ENCODE peak calls at places on chromosomes 1 and 21, in four cellular contexts. V, B, Z and F are unnamed samples.

GRCh38 chr1:107277022-107277421 is 136.2 kb downstream of the NTNG1 start:
- DNase-seq in V (no peak), B (peak; percentile 21), Z (peak; percentile 46), F (no peak)

GRCh38 chr1:161084205-161084988 is 5.0 kb downstream of the NECTIN4 start:
- DNase-seq in Z (no peak), V (no peak), B (no peak), F (no peak)

GRCh38 chr1:8911416-8912309 is 33.2 kb upstream of the ENO1 start:
- DNase-seq in Z (no peak), B (peak; percentile 41), V (no peak), F (no peak)

GRCh38 chr21:35227774-35228173 is 178.7 kb upstream of the RUNX1 start:
- DNase-seq in Z (no peak), V (no peak), B (no peak), F (no peak)

GRCh38 chr1:58788259-58788658 is 4.4 kb upstream of the JUN start:
- DNase-seq in V (no peak), B (no peak), Z (no peak), F (no peak)

GRCh38 chr21:42127164-42128125 is 56.3 kb downstream of the UMODL1 start:
- DNase-seq in B (no peak), Z (no peak), V (no peak), F (no peak)

GRCh38 chr1:147551036-147551435 is 9.7 kb downstream of the BCL9 start:
- DNase-seq in B (no peak), Z (no peak), V (no peak), F (no peak)

GRCh38 chr1:70071597-70071996 is 133.8 kb downstream of the LRRC40 start:
- DNase-seq in Z (no peak), B (no peak), V (no peak), F (no peak)

GRCh38 chr1:235878082-235878781 is 11.5 kb upstream of the LYST start:
- DNase-seq in V (no peak), B (no peak), Z (no peak), F (no peak)

GRCh38 chr1:90708236-90708786 is 8.8 kb downstream of the BARHL2 start:
- DNase-seq in B (no peak), V (no peak), Z (no peak), F (no peak)

GRCh38 chr1:147618077-147618569 is 52.2 kb downstream of the ACP6 start:
- DNase-seq in V (no peak), B (no peak), Z (no peak), F (no peak)

GRCh38 chr1:31706384-31707058 is 2.7 kb upstream of the COL16A1 start:
- DNase-seq in V (no peak), Z (no peak), B (no peak), F (no peak)

DNA sequence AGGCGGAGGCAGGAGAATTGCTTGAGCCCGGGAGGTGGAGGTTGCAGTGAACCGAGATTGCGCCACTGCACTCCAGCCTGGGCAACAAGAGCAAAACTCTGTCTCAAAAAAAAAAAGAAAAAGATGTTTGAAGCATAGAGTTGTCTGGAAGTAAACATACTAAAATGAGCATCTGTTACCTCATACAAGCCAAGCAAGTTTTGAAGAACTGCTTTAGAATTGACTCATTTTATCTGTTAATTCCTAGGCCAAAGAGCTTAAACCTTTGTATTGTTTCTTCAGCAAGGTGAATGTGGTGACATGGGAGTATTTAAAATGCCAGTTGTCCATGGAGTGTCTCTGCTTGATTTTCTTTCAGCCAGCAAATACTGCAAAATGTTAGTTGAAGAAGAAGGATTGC is 29.1 kb downstream of the ECHDC2 start:
- DNase-seq in Z (no peak), B (no peak), V (no peak), F (no peak)
- TF ChIP-seq SIN3A in Z (no peak), B (no peak), V (no peak), F (no peak)

GRCh38 chr1:94154989-94155388 is 34.0 kb upstream of the ABCA4 start:
- DNase-seq in B (no peak), Z (no peak), V (no peak), F (no peak)
- TF ChIP-seq SIN3A in B (no peak), Z (no peak), V (no peak), F (no peak)

GRCh38 chr1:181134543-181135461 is 46.3 kb downstream of the IER5 start:
- DNase-seq in B (no peak), Z (no peak), V (peak; percentile 91), F (no peak)
- TF ChIP-seq SIN3A in B (no peak), Z (no peak), V (peak; percentile 31), F (no peak)

DNA sequence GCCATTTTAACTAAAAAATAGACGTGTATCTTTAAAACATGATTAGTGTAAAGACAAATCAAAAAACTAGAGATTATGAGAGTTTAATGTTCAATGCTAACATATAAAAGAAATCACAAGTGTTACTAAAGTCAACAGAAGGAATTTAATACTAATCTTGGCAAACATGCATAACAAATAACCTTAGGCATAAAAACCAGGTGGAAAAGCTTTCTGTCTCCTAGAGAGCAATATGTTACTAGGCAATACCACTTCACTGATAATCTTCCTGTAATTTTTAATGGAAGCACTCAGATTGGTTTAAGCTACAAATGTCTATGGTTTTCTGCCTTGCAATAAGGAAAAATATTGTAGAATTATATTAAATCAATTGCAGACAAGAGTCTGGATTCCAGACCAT is 121.9 kb downstream of the NME7 start:
- DNase-seq in V (no peak), B (no peak), Z (no peak), F (no peak)
- TF ChIP-seq SIN3A in V (no peak), B (no peak), Z (no peak), F (no peak)

GRCh38 chr1:225642177-225642576 is 10.7 kb downstream of the ENAH start:
- DNase-seq in V (no peak), B (no peak), Z (peak; percentile 28), F (no peak)
- TF ChIP-seq SIN3A in V (no peak), B (no peak), Z (no peak), F (no peak)

DNA sequence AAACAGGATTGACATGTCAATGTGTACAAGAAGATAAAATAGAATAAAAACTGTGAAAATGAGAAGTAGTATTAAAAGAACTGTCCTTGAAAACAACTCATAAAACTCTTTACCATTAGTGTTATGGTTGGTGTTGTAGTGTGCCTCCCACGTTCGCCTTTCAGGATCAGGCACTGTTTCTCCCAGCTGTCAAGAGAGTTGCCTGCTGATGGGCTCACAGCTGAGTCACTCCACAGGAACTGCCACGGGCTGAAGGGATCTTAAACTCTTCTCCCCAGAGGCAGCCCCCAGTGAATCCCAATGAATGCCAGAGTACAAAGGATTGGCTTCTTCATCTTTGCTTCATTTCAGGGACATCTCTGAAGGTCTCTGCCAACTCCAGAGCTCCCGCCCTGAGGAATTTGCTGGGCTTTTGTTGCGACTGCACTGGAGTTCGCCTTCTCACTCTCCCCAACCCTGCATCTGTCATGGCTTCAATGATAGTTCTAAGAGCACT is 119.6 kb downstream of the ADGRL2 start:
- DNase-seq in B (peak; percentile 68), Z (no peak), V (no peak), F (no peak)
- TF ChIP-seq SIN3A in B (peak; percentile 99), Z (no peak), V (no peak), F (no peak)

GRCh38 chr1:168834225-168834872 is 105.3 kb upstream of the DPT start:
- DNase-seq in V (peak; percentile 13), Z (peak; percentile 96), B (no peak), F (no peak)

GRCh38 chr1:168833801-168834224 is 104.8 kb upstream of the DPT start:
- DNase-seq in B (no peak), V (no peak), Z (peak; percentile 81), F (no peak)

GRCh38 chr1:168835153-168835648 is 106.2 kb upstream of the DPT start:
- DNase-seq in V (no peak), Z (peak; percentile 9), B (no peak), F (no peak)

GRCh38 chr1:168835791-168836190 is 106.8 kb upstream of the DPT start:
- DNase-seq in V (no peak), Z (no peak), B (no peak), F (no peak)

DNA sequence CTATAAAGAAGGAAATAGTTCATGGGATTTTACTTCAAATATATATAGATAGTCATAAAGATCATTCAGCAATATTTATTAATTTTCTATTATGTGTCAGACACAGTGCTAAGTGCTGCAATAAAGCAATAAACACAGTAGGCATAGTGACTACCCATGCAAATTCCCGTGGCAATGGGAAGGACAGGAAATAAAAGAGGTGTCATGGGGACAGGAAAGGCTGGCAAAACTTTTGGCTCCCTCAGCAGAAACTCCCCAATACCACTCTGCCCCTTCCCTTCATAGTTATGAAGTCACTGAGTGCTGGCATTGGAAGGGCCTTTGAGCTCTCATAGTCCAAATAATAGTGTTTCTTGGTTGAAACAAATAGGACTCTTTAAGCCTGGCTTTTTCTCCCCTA is 104.3 kb upstream of the DPT start:
- DNase-seq in B (no peak), V (no peak), Z (peak; percentile 5), F (no peak)
- TF ChIP-seq SIN3A in B (no peak), V (no peak), Z (no peak), F (no peak)

DNA sequence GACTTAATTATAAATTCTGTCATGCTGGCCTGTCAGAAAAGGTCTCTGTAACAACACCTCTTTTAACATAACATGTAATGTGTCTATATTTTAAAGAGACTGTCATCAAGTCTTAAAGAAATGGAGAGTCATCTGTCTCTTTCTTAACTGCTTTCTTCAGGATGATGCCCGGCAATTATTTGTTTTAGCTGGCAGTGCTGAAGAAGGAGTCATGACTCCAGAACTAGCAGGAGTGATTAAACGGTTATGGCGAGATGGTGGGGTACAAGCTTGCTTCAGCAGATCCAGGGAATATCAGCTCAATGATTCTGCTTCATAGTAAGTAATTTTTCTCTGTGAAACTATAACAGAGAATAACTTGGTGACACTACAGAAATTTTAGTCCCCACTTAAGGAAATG is 30.6 kb downstream of the GNAI3 start:
- DNase-seq in V (no peak), B (no peak), Z (no peak), F (no peak)
- TF ChIP-seq SIN3A in V (no peak), B (no peak), Z (no peak), F (no peak)

GRCh38 chr1:187003353-187003752 is 174.6 kb downstream of the PLA2G4A start:
- DNase-seq in Z (no peak), B (no peak), V (no peak), F (no peak)

GRCh38 chr1:187010571-187011309 is 182.0 kb downstream of the PLA2G4A start:
- DNase-seq in Z (no peak), V (no peak), B (no peak), F (no peak)

GRCh38 chr1:187006896-187007295 is 178.1 kb downstream of the PLA2G4A start:
- DNase-seq in V (no peak), Z (no peak), B (no peak), F (no peak)

GRCh38 chr1:187013582-187014200 is 184.9 kb downstream of the PLA2G4A start:
- DNase-seq in B (no peak), Z (no peak), V (no peak), F (no peak)

DNA sequence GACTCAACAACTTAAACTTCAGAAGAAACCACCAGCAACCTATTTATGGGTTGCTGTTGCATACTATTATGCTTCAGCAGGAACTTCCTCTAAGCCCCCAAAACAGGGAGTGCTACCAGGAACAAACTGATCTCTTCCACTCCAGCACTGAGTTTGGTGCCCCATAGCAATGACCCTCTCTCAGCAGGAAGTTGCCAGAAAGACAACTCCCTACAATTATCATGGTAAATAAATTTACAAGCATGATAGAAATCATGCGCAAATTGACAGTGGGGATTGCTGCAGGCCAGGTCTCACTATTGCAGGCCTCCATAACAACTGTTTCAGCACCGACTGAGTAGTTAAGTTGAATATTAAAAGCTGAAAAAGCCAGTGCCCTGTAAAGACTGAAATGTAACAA is 180.6 kb downstream of the PLA2G4A start:
- DNase-seq in Z (no peak), B (peak; percentile 13), V (no peak), F (no peak)
- TF ChIP-seq SIN3A in Z (no peak), B (no peak), V (no peak), F (no peak)